ENCODE peak calls at places on chromosomes 13 and 19, in five cellular contexts. U is endothelial cell of umbilical vein, D is breast epithelium, V is tibial nerve, H is heart right ventricle. C is an unnamed sample.

GRCh38 chr13:62931901-62932883 is 1516.5 kb upstream of the PCDH20 start:
- DNase-seq in U (no peak), D (no peak), V (no peak), H (no peak), C (no peak)

GRCh38 chr19:28502879-28503734 is 709.8 kb downstream of the UQCRFS1 start:
- DNase-seq in U (no peak), D (no peak), V (no peak), H (no peak), C (no peak)

GRCh38 chr13:30307966-30308290 is 577 bp upstream of the KATNAL1 start:
- DNase-seq in U (no peak), D (no peak), V (no peak), H (no peak), C (no peak)

GRCh38 chr13:25958983-25959382 is 92.8 kb downstream of the SHISA2 start:
- DNase-seq in U (no peak), D (no peak), V (no peak), H (no peak), C (no peak)

GRCh38 chr19:58468216-58468839 is 1.4 kb downstream of the ZNF324 start:
- DNase-seq in U (no peak), D (no peak), V (no peak), H (no peak), C (no peak)

GRCh38 chr13:73369095-73369494 is 310.3 kb downstream of the KLF5 start:
- DNase-seq in U (no peak), D (no peak), V (no peak), H (no peak), C (no peak)

GRCh38 chr13:31046711-31047279 is 114.3 kb downstream of the TEX26 start:
- DNase-seq in U (no peak), D (no peak), V (no peak), H (peak; percentile 16), C (peak; percentile 23)

GRCh38 chr19:19426799-19427198 is 21.3 kb downstream of the GATAD2A start:
- DNase-seq in U (no peak), D (no peak), V (no peak), H (no peak), C (no peak)

GRCh38 chr13:111531505-111531904 is 211.1 kb downstream of the TEX29 start:
- DNase-seq in U (no peak), D (no peak), V (no peak), H (no peak), C (peak; percentile 10)

GRCh38 chr19:13152356-13152853 is 2.2 kb downstream of the IER2 start:
- DNase-seq in U (no peak), D (no peak), V (peak; percentile 20), H (no peak), C (no peak)

GRCh38 chr19:13152854-13153626 is 2.8 kb downstream of the IER2 start:
- DNase-seq in U (peak; percentile 94), D (peak; percentile 97), V (peak; percentile 99), H (peak; percentile 97), C (peak; percentile 94)

GRCh38 chr19:13150919-13151604 is 851 bp downstream of the IER2 start:
- DNase-seq in U (peak; percentile 19), D (peak; percentile 48), V (peak; percentile 19), H (peak; percentile 53), C (peak; percentile 26)

GRCh38 chr19:13150187-13150918 is at the start of the genes IER2 and STX10:
- DNase-seq in U (peak; percentile 96), D (peak; percentile 97), V (peak; percentile 92), H (peak; percentile 98), C (peak; percentile 93)

GRCh38 chr19:13151605-13152355 is 1.6 kb downstream of the IER2 start:
- DNase-seq in U (peak; percentile 97), D (peak; percentile 99), V (peak; percentile 97), H (peak; percentile 98), C (peak; percentile 97)
- TF ChIP-seq CTCF in U (peak; percentile 12), D (no peak), V (peak; percentile 53), H (no peak), C (peak; percentile 46)

DNA sequence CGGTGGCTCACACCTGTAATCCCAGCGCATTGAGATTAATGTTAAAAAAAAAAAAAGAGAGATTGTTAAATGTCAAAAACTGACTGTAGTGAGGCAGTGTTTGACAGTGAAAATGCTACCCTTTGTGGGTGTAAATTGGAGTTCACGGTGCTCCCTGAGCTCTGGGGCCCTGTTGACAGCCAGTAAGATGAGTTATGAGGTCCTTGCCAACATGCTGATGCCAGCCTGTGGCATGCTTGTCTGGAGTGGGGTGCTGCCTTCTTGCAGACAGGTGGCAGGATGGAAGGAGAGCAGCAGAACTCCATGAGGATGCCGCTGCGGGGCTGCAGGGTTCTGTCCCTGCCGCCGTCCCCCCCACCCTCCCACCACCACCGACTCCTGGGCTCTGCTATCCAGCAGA is 25.9 kb downstream of the PRAM1 start:
- DNase-seq in U (no peak), D (no peak), V (no peak), H (peak; percentile 27), C (no peak)
- H3K36me3 ChIP-seq in U (peaks cover 60% of the 10 kb centered on the region), D (no peaks in the 10 kb centered on the region), V (peaks cover 4% of the 10 kb centered on the region), H (no peaks in the 10 kb centered on the region), C (peaks cover 58% of the 10 kb centered on the region)

DNA sequence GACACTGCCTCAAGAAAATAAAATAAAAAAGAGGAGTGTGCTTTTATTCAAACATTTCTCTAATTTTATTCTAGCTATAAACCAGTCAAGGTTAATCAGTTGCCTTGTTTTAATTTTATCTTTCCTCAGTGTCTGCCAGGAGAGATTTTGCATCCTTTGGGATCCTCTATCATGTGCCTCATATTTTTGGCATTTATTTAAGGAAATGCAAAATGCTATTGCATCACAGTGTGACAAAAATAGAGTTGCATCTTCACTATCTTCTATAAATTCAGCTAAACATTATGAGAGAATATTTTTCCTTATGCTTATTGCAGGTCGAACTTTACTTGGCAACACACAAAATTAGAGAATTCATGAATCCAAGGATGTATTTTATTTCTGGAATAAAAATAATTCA is 639.1 kb upstream of the KLF12 start:
- DNase-seq in U (no peak), D (no peak), V (no peak), H (no peak), C (no peak)
- TF ChIP-seq CTCF in U (no peak), D (no peak), V (no peak), H (no peak), C (no peak)

GRCh38 chr19:4406626-4407025 is 4.2 kb downstream of the CHAF1A start:
- DNase-seq in U (no peak), D (no peak), V (no peak), H (no peak), C (no peak)
- H3K36me3 ChIP-seq in U (no peaks in the 10 kb centered on the region), D (no peaks in the 10 kb centered on the region), V (no peaks in the 10 kb centered on the region), H (no peaks in the 10 kb centered on the region), C (no peaks in the 10 kb centered on the region)

GRCh38 chr13:21109168-21109567 is 47.8 kb upstream of the LATS2 start:
- DNase-seq in U (no peak), D (no peak), V (no peak), H (no peak), C (no peak)
- TF ChIP-seq CTCF in U (no peak), D (no peak), V (no peak), H (no peak), C (no peak)

GRCh38 chr19:50042363-50043024 is 16.7 kb downstream of the ZNF473 start:
- DNase-seq in U (no peak), D (no peak), V (no peak), H (no peak), C (no peak)
- H3K36me3 ChIP-seq in U (peaks cover 60% of the 10 kb centered on the region), D (peaks cover 45% of the 10 kb centered on the region), V (peaks cover 23% of the 10 kb centered on the region), H (peaks cover 19% of the 10 kb centered on the region), C (peaks cover 79% of the 10 kb centered on the region)

GRCh38 chr13:27182844-27183497 is 11.4 kb upstream of the USP12 start:
- DNase-seq in U (peak; percentile 89), D (peak; percentile 30), V (peak; percentile 28), H (peak; percentile 79), C (peak; percentile 92)
- TF ChIP-seq CTCF in U (no peak), D (no peak), V (no peak), H (no peak), C (no peak)